ENCODE peak calls at places on chromosomes 1 and 21, in nine cellular contexts. K, M, S, B, U, C, T, O and Z are unnamed samples.

GRCh38 chr1:7536891-7537591 is 234.1 kb upstream of the VAMP3 start:
- DNase-seq in B (peak; percentile 11), T (no peak), C (no peak), K (peak; percentile 26), O (peak; percentile 43), M (no peak), S (no peak), U (no peak), Z (no peak)

GRCh38 chr1:182400567-182400966 is at the start of gene TEDDM1:
- DNase-seq in T (no peak), S (no peak), C (no peak), O (no peak), K (no peak), U (no peak), B (no peak), M (no peak), Z (no peak)

GRCh38 chr1:202154766-202155477 is 5.5 kb downstream of the PTPN7 start:
- DNase-seq in O (no peak), M (peak; percentile 62), T (peak; percentile 97), C (peak; percentile 93), S (no peak), B (no peak), K (peak; percentile 76), U (no peak), Z (no peak)

GRCh38 chr1:225318706-225319575 is 108.9 kb downstream of the LBR start:
- DNase-seq in T (peak; percentile 14), M (no peak), U (no peak), K (no peak), O (no peak), S (no peak), B (no peak), C (peak; percentile 83), Z (no peak)

GRCh38 chr1:43994794-43995790 is 3.7 kb downstream of the CCDC24 start:
- DNase-seq in S (no peak), K (no peak), B (no peak), O (peak; percentile 60), U (no peak), T (peak; percentile 86), C (peak; percentile 87), M (peak; percentile 13), Z (no peak)

GRCh38 chr1:20472860-20473711 is 12.9 kb downstream of the CAMK2N1 start:
- DNase-seq in B (peak; percentile 70), M (no peak), C (peak; percentile 95), S (peak; percentile 57), U (no peak), K (no peak), T (peak; percentile 82), O (no peak), Z (no peak)

GRCh38 chr21:32073593-32073992 is 200.8 kb downstream of the HUNK start:
- DNase-seq in T (no peak), S (no peak), U (no peak), O (no peak), K (no peak), M (no peak), C (no peak), B (no peak), Z (no peak)

GRCh38 chr1:101587749-101588148 is 350.9 kb downstream of the S1PR1 start:
- DNase-seq in M (no peak), B (peak; percentile 51), U (peak; percentile 58), C (no peak), K (no peak), O (no peak), T (no peak), S (peak; percentile 75), Z (no peak)

GRCh38 chr1:52234708-52235107 is 92.8 kb downstream of the ZFYVE9 start:
- DNase-seq in K (no peak), S (no peak), T (no peak), M (no peak), U (no peak), C (no peak), B (no peak), O (no peak), Z (no peak)

GRCh38 chr1:41359211-41360073 is 1.8 kb upstream of the FOXO6 start:
- DNase-seq in B (no peak), U (no peak), T (no peak), K (no peak), M (no peak), O (peak; percentile 23), S (peak; percentile 29), C (no peak), Z (peak; percentile 73)

GRCh38 chr1:179229214-179230140 is at the start of gene ABL2:
- DNase-seq in S (peak; percentile 26), O (peak; percentile 78), T (peak; percentile 75), U (no peak), B (peak; percentile 43), C (peak; percentile 83), M (peak; percentile 47), K (peak; percentile 62), Z (peak; percentile 75)

GRCh38 chr1:97385536-97385935 is 535.3 kb downstream of the DPYD start:
- DNase-seq in S (no peak), O (no peak), B (no peak), C (no peak), M (no peak), U (no peak), T (no peak), K (no peak), Z (no peak)

GRCh38 chr1:24391882-24392603 is 21.5 kb downstream of the STPG1 start:
- DNase-seq in S (peak; percentile 59), C (peak; percentile 93), M (peak; percentile 62), O (no peak), B (peak; percentile 49), T (peak; percentile 74), K (peak; percentile 65), U (peak; percentile 70), Z (no peak)

GRCh38 chr1:229165327-229165726 is 105.6 kb upstream of the RAB4A start:
- DNase-seq in B (no peak), O (no peak), U (no peak), M (no peak), S (no peak), K (no peak), C (no peak), T (no peak), Z (no peak)

GRCh38 chr1:52641307-52641706 is 8.3 kb downstream of the SHISAL2A start:
- DNase-seq in B (no peak), O (no peak), S (no peak), T (no peak), U (no peak), C (no peak), K (no peak), M (no peak), Z (no peak)

GRCh38 chr21:35840197-35840799 is 220.0 kb downstream of the SETD4 start:
- DNase-seq in K (peak; percentile 50), U (peak; percentile 69), M (peak; percentile 46), O (no peak), B (no peak), S (peak; percentile 26), C (peak; percentile 84), T (peak; percentile 40), Z (no peak)

GRCh38 chr1:160830321-160831153 is 32.1 kb downstream of the CD244 start:
- DNase-seq in B (no peak), O (peak; percentile 75), U (no peak), C (peak; percentile 95), T (peak; percentile 85), S (no peak), M (peak; percentile 84), K (peak; percentile 80), Z (peak; percentile 58)
- TF ChIP-seq CTCF in B (peak; percentile 65), O (peak; percentile 58), U (peak; percentile 22), C (peak; percentile 95), T (peak; percentile 85), S (no peak), M (peak; percentile 73), K (peak; percentile 61), Z (no peak)

GRCh38 chr1:234734412-234734835 is 124.4 kb upstream of the IRF2BP2 start:
- DNase-seq in S (no peak), M (no peak), U (no peak), K (no peak), B (no peak), O (no peak), T (no peak), C (no peak), Z (peak; percentile 67)

GRCh38 chr1:234732671-234733390 is 122.9 kb upstream of the IRF2BP2 start:
- DNase-seq in T (no peak), B (no peak), M (no peak), C (no peak), K (no peak), O (no peak), U (no peak), S (no peak), Z (no peak)

GRCh38 chr1:234734864-234735263 is 124.9 kb upstream of the IRF2BP2 start:
- DNase-seq in U (no peak), B (no peak), T (peak; percentile 62), K (no peak), M (no peak), O (no peak), C (no peak), S (no peak), Z (peak; percentile 59)

GRCh38 chr1:234732260-234732659 is 122.3 kb upstream of the IRF2BP2 start:
- DNase-seq in C (no peak), S (no peak), M (no peak), B (no peak), U (no peak), K (no peak), O (no peak), T (no peak), Z (no peak)

GRCh38 chr1:234733427-234733826 is 123.4 kb upstream of the IRF2BP2 start:
- DNase-seq in T (no peak), K (no peak), B (no peak), O (no peak), M (no peak), U (no peak), S (no peak), C (no peak), Z (no peak)
- H3K4me3 ChIP-seq in T (no peak overlapping the region), K (no peak overlapping the region), B (no peak overlapping the region), O (no peak overlapping the region), M (no peak overlapping the region), U (no peak overlapping the region), S (no peak overlapping the region), C (no peak overlapping the region), Z (no peak overlapping the region)

DNA sequence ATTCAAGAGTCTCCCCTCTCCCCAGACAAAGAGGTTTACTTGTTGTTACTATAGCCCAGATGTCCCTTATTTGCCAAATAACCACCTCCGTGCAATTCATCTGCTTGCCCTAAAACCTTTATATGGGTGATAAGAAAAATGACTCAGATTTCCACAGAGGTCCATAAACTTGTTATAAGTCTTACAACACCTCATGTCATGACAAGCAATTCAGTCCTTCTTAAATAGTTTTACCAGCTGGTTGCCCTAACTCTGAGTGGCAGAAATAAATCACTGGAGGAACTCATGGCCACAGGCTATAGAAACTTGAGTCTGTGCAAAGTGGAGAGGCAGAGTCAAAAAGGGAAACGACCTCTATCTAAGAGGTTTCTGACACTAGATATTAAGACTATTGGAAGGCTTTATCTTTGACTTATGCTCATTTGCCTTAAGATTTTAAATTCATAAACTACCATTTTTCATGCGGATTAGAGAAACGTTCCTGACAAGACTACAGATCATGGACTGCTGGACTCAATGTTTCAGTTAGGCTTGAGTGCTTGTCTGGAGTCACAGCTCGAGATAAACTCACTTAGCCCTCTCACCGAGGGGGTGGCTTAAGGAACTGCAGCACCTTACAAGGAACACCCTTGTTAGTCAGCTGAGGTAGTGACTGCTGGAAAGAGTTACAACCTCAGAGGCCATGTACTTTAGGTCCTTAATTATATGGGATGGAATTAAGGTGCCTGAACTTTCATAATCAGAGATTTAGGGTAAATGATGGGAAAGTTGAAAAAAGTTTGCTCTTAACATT is 662.5 kb upstream of the USP24 start:
- DNase-seq in K (no peak), S (no peak), U (no peak), C (no peak), B (no peak), O (no peak), M (no peak), T (no peak), Z (no peak)
- H3K27ac ChIP-seq in K (no peak overlapping the region), S (no peak overlapping the region), U (no peak overlapping the region), C (no peak overlapping the region), B (no peak overlapping the region), O (no peak overlapping the region), M (no peak overlapping the region), T (no peak overlapping the region), Z (no peak overlapping the region)

GRCh38 chr1:110597966-110598365 is 8.2 kb downstream of the KCNA2 start:
- DNase-seq in M (no peak), K (no peak), U (no peak), T (no peak), O (no peak), C (no peak), B (no peak), S (no peak), Z (peak; percentile 19)
- TF ChIP-seq CTCF in M (no peak), K (no peak), U (no peak), T (no peak), O (no peak), C (no peak), B (no peak), S (no peak), Z (no peak)